ENCODE peak calls at places on chromosomes 7 and 10, in seven cellular contexts. D, A, U, O, J, V and B are unnamed samples.

GRCh38 chr7:101911011-101911799 is 93.8 kb downstream of the CUX1 start:
- DNase-seq in D (no peak), A (no peak), U (peak), O (no peak), J (no peak), V (peak), B (no peak)

GRCh38 chr7:1934017-1934416 is 263.9 kb downstream of the ELFN1 start:
- DNase-seq in D (no peak), A (no peak), U (no peak), O (no peak), J (no peak), V (peak), B (no peak)

GRCh38 chr7:89681448-89681847 is 472.8 kb upstream of the STEAP1 start:
- DNase-seq in D (no peak), A (no peak), U (no peak), O (no peak), J (no peak), V (no peak), B (no peak)

GRCh38 chr10:125060486-125060850 is 99.9 kb downstream of the CTBP2 start:
- DNase-seq in D (no peak), A (no peak), U (no peak), O (no peak), J (no peak), V (no peak), B (no peak)

GRCh38 chr10:61179734-61180133 is 235.7 kb upstream of the RHOBTB1 start:
- DNase-seq in D (no peak), A (no peak), U (no peak), O (no peak), J (no peak), V (no peak), B (no peak)

GRCh38 chr7:150371131-150371995 is 2.7 kb downstream of the REPIN1 start:
- DNase-seq in D (no peak), A (no peak), U (no peak), O (no peak), J (no peak), V (peak), B (no peak)

GRCh38 chr10:88012627-88013026 is 149.2 kb downstream of the PTEN start:
- DNase-seq in D (no peak), A (no peak), U (no peak), O (no peak), J (no peak), V (no peak), B (no peak)

GRCh38 chr10:21292763-21293517 is 232.5 kb downstream of the SKIDA1 start:
- DNase-seq in D (peak), A (peak), U (peak), O (no peak), J (no peak), V (peak), B (peak)

GRCh38 chr7:149803551-149804074 is 30.2 kb upstream of the ZNF467 start:
- DNase-seq in D (no peak), A (no peak), U (no peak), O (no peak), J (no peak), V (no peak), B (no peak)

GRCh38 chr10:24849537-24850299 is 102.7 kb downstream of the PRTFDC1 start:
- DNase-seq in D (no peak), A (peak), U (no peak), O (no peak), J (peak), V (no peak), B (no peak)

GRCh38 chr7:130734525-130735272 is 692 bp upstream of the KLF14 start:
- DNase-seq in D (no peak), A (no peak), U (no peak), O (peak), J (peak), V (no peak), B (peak)

GRCh38 chr10:117477241-117477947 is 65.2 kb upstream of the EMX2 start:
- DNase-seq in D (no peak), A (no peak), U (no peak), O (no peak), J (no peak), V (no peak), B (no peak)

GRCh38 chr7:127983804-127984332 is 47.4 kb downstream of the LRRC4 start:
- DNase-seq in D (no peak), A (peak), U (no peak), O (no peak), J (no peak), V (no peak), B (peak)

GRCh38 chr10:12414278-12414988 is 65.1 kb downstream of the CAMK1D start:
- DNase-seq in D (no peak), A (no peak), U (no peak), O (no peak), J (no peak), V (no peak), B (no peak)

GRCh38 chr7:32217841-32218467 is 147.7 kb upstream of the PDE1C start:
- DNase-seq in D (no peak), A (peak), U (no peak), O (no peak), J (no peak), V (peak), B (no peak)

GRCh38 chr7:7433736-7434260 is 101.9 kb downstream of the COL28A1 start:
- DNase-seq in D (no peak), A (no peak), U (no peak), O (no peak), J (no peak), V (no peak), B (no peak)

GRCh38 chr7:132420527-132420926 is 155.7 kb downstream of the PLXNA4 start:
- DNase-seq in D (no peak), A (no peak), U (no peak), O (no peak), J (no peak), V (no peak), B (no peak)

GRCh38 chr7:102291056-102291915 is 4.6 kb downstream of the SH2B2 start:
- DNase-seq in D (no peak), A (no peak), U (no peak), O (no peak), J (no peak), V (no peak), B (no peak)

GRCh38 chr7:139522830-139523198 is 671 bp upstream of the CLEC2L start:
- DNase-seq in D (no peak), A (no peak), U (peak), O (no peak), J (no peak), V (no peak), B (no peak)

GRCh38 chr10:32266979-32267378 is 80.0 kb downstream of the EPC1 start:
- DNase-seq in D (no peak), A (no peak), U (no peak), O (no peak), J (no peak), V (no peak), B (no peak)

GRCh38 chr7:116863168-116863670 is 832 bp downstream of the CAPZA2 start:
- DNase-seq in D (no peak), A (peak), U (no peak), O (no peak), J (no peak), V (peak), B (no peak)

GRCh38 chr10:36358736-36359135 is 716.6 kb upstream of the FZD8 start:
- DNase-seq in D (no peak), A (no peak), U (no peak), O (no peak), J (no peak), V (no peak), B (no peak)

GRCh38 chr10:2067015-2067414 is 329.7 kb upstream of the ADARB2 start:
- DNase-seq in D (no peak), A (no peak), U (no peak), O (no peak), J (no peak), V (no peak), B (no peak)

GRCh38 chr10:5565671-5566581 is 41.2 kb downstream of the CALML3 start:
- DNase-seq in D (no peak), A (peak), U (peak), O (no peak), J (no peak), V (no peak), B (peak)

GRCh38 chr10:107163086-107163880 is 1.2 kb downstream of the SORCS1 start:
- DNase-seq in D (no peak), A (no peak), U (no peak), O (no peak), J (no peak), V (peak), B (no peak)

GRCh38 chr7:66758964-66759628 is 18.6 kb downstream of the RABGEF1 start:
- DNase-seq in D (no peak), A (no peak), U (no peak), O (no peak), J (no peak), V (no peak), B (peak)

GRCh38 chr10:17235136-17235535 is 7.1 kb downstream of the VIM start:
- DNase-seq in D (no peak), A (no peak), U (no peak), O (no peak), J (no peak), V (no peak), B (no peak)

GRCh38 chr10:18666810-18667209 is 7.6 kb downstream of the ARL5B start:
- DNase-seq in D (no peak), A (peak), U (no peak), O (no peak), J (no peak), V (no peak), B (no peak)

GRCh38 chr7:100435401-100436304 is 644 bp downstream of the PPP1R35 start:
- DNase-seq in D (no peak), A (peak), U (peak), O (peak), J (no peak), V (peak), B (peak)